ENCODE peak calls at places on chromosomes 3 and 15, in five cellular contexts. One of them, this sample, is unnamed.
A peak's percentile ranks its signal among the peaks of the same experiment; 100 is the strongest.

GRCh38 chr3:42733501-42734262 is 31.1 kb upstream of the HHATL start:
- DNase-seq in HFF-Myc: no peak
- DNase-seq in IMR-90: no peak
- DNase-seq in brain microvascular endothelial cell: no peak
- DNase-seq in esophagus squamous epithelium: no peak
- DNase-seq in this sample: no peak

GRCh38 chr15:58574612-58575011 is 142.8 kb downstream of the LIPC start:
- DNase-seq in HFF-Myc: no peak
- DNase-seq in IMR-90: no peak
- DNase-seq in brain microvascular endothelial cell: no peak
- DNase-seq in esophagus squamous epithelium: no peak
- DNase-seq in this sample: no peak

GRCh38 chr15:32941823-32942222 is 224.0 kb downstream of the GREM1 start:
- DNase-seq in HFF-Myc: no peak
- DNase-seq in IMR-90: no peak
- DNase-seq in brain microvascular endothelial cell: no peak
- DNase-seq in esophagus squamous epithelium: no peak
- DNase-seq in this sample: no peak

GRCh38 chr15:42914728-42915497 is 5.7 kb downstream of the TTBK2 start:
- DNase-seq in HFF-Myc: no peak
- DNase-seq in IMR-90: peak; percentile 41
- DNase-seq in brain microvascular endothelial cell: no peak
- DNase-seq in esophagus squamous epithelium: no peak
- DNase-seq in this sample: peak; percentile 25

GRCh38 chr3:14490831-14491230 is 49.3 kb downstream of the GRIP2 start:
- DNase-seq in HFF-Myc: no peak
- DNase-seq in IMR-90: no peak
- DNase-seq in brain microvascular endothelial cell: no peak
- DNase-seq in esophagus squamous epithelium: no peak
- DNase-seq in this sample: no peak

GRCh38 chr3:148873928-148874326 is 8.8 kb downstream of the CPA3 start:
- DNase-seq in HFF-Myc: no peak
- DNase-seq in IMR-90: peak; percentile 9
- DNase-seq in brain microvascular endothelial cell: no peak
- DNase-seq in esophagus squamous epithelium: no peak
- DNase-seq in this sample: no peak

GRCh38 chr3:8869613-8870012 is 93.7 kb downstream of the RAD18 start:
- DNase-seq in HFF-Myc: peak; percentile 87
- DNase-seq in IMR-90: peak; percentile 99
- DNase-seq in brain microvascular endothelial cell: peak; percentile 94
- DNase-seq in esophagus squamous epithelium: no peak
- DNase-seq in this sample: peak; percentile 98

GRCh38 chr3:10955694-10956453 is 36.7 kb upstream of the SLC6A1 start:
- DNase-seq in HFF-Myc: no peak
- DNase-seq in IMR-90: no peak
- DNase-seq in brain microvascular endothelial cell: no peak
- DNase-seq in esophagus squamous epithelium: no peak
- DNase-seq in this sample: peak; percentile 79

GRCh38 chr15:28272587-28272986 is 49.4 kb downstream of the HERC2 start:
- DNase-seq in HFF-Myc: no peak
- DNase-seq in IMR-90: no peak
- DNase-seq in brain microvascular endothelial cell: no peak
- DNase-seq in esophagus squamous epithelium: no peak
- DNase-seq in this sample: no peak

GRCh38 chr15:31278544-31279220 is 48.0 kb upstream of the KLF13 start:
- DNase-seq in HFF-Myc: no peak
- DNase-seq in IMR-90: no peak
- DNase-seq in brain microvascular endothelial cell: no peak
- DNase-seq in esophagus squamous epithelium: no peak
- DNase-seq in this sample: no peak

GRCh38 chr3:160150525-160150924 is 74.7 kb upstream of the C3orf80 start:
- DNase-seq in HFF-Myc: no peak
- DNase-seq in IMR-90: peak; percentile 74
- DNase-seq in brain microvascular endothelial cell: peak; percentile 57
- DNase-seq in esophagus squamous epithelium: no peak
- DNase-seq in this sample: no peak

GRCh38 chr3:46820852-46821251 is 42.4 kb downstream of the MYL3 start:
- DNase-seq in HFF-Myc: no peak
- DNase-seq in IMR-90: no peak
- DNase-seq in brain microvascular endothelial cell: no peak
- DNase-seq in esophagus squamous epithelium: no peak
- DNase-seq in this sample: no peak

GRCh38 chr3:156648086-156648485 is 26.3 kb upstream of the TIPARP start:
- DNase-seq in HFF-Myc: no peak
- DNase-seq in IMR-90: peak; percentile 75
- DNase-seq in brain microvascular endothelial cell: peak; percentile 53
- DNase-seq in esophagus squamous epithelium: no peak
- DNase-seq in this sample: peak; percentile 88

GRCh38 chr15:67149859-67150824 is 84.7 kb downstream of the SMAD3 start:
- DNase-seq in HFF-Myc: peak; percentile 85
- DNase-seq in IMR-90: peak; percentile 99
- DNase-seq in brain microvascular endothelial cell: peak; percentile 98
- DNase-seq in esophagus squamous epithelium: no peak
- DNase-seq in this sample: peak; percentile 99

GRCh38 chr15:79897701-79898113 is 893 bp upstream of the MTHFS start:
- DNase-seq in HFF-Myc: no peak
- DNase-seq in IMR-90: no peak
- DNase-seq in brain microvascular endothelial cell: no peak
- DNase-seq in esophagus squamous epithelium: no peak
- DNase-seq in this sample: no peak

GRCh38 chr3:143810866-143811265 is 37.4 kb downstream of the SLC9A9 start:
- DNase-seq in HFF-Myc: no peak
- DNase-seq in IMR-90: no peak
- DNase-seq in brain microvascular endothelial cell: no peak
- DNase-seq in esophagus squamous epithelium: no peak
- DNase-seq in this sample: no peak

GRCh38 chr15:65246939-65247338 is 35.7 kb upstream of the CILP start:
- DNase-seq in HFF-Myc: no peak
- DNase-seq in IMR-90: no peak
- DNase-seq in brain microvascular endothelial cell: no peak
- DNase-seq in esophagus squamous epithelium: no peak
- DNase-seq in this sample: no peak

GRCh38 chr3:168047190-168047795 is 48.4 kb downstream of the GOLIM4 start:
- DNase-seq in HFF-Myc: peak; percentile 76
- DNase-seq in IMR-90: peak; percentile 87
- DNase-seq in brain microvascular endothelial cell: peak; percentile 64
- DNase-seq in esophagus squamous epithelium: no peak
- DNase-seq in this sample: peak; percentile 92

GRCh38 chr3:133855772-133856171 is 39.9 kb downstream of the RAB6B start:
- DNase-seq in HFF-Myc: no peak
- DNase-seq in IMR-90: peak; percentile 12
- DNase-seq in brain microvascular endothelial cell: peak; percentile 25
- DNase-seq in esophagus squamous epithelium: no peak
- DNase-seq in this sample: peak; percentile 13

GRCh38 chr15:41860049-41860828 is 21.6 kb downstream of the PLA2G4B start:
- DNase-seq in HFF-Myc: no peak
- DNase-seq in IMR-90: no peak
- DNase-seq in brain microvascular endothelial cell: no peak
- DNase-seq in esophagus squamous epithelium: no peak
- DNase-seq in this sample: no peak

GRCh38 chr3:127289646-127290575 is 2.1 kb upstream of the PRR20G start:
- DNase-seq in HFF-Myc: peak; percentile 70
- DNase-seq in IMR-90: peak; percentile 3
- DNase-seq in brain microvascular endothelial cell: no peak
- DNase-seq in esophagus squamous epithelium: no peak
- DNase-seq in this sample: no peak

GRCh38 chr3:113546414-113546893 is 14.1 kb downstream of the SIDT1 start:
- DNase-seq in HFF-Myc: no peak
- DNase-seq in IMR-90: no peak
- DNase-seq in brain microvascular endothelial cell: no peak
- DNase-seq in esophagus squamous epithelium: no peak
- DNase-seq in this sample: no peak

GRCh38 chr3:84967767-84968581 is 9.2 kb downstream of the CADM2 start:
- DNase-seq in HFF-Myc: no peak
- DNase-seq in IMR-90: no peak
- DNase-seq in brain microvascular endothelial cell: no peak
- DNase-seq in esophagus squamous epithelium: no peak
- DNase-seq in this sample: peak; percentile 63
- H3K4me3 ChIP-seq in HFF-Myc: no peak overlapping the region
- H3K4me3 ChIP-seq in IMR-90: no peak overlapping the region
- H3K4me3 ChIP-seq in brain microvascular endothelial cell: no peak overlapping the region
- H3K4me3 ChIP-seq in esophagus squamous epithelium: no peak overlapping the region
- H3K4me3 ChIP-seq in this sample: no peak overlapping the region

GRCh38 chr3:12155833-12156232 is 2.9 kb downstream of the TIMP4 start:
- DNase-seq in HFF-Myc: no peak
- DNase-seq in IMR-90: peak; percentile 85
- DNase-seq in brain microvascular endothelial cell: peak; percentile 87
- DNase-seq in esophagus squamous epithelium: no peak
- DNase-seq in this sample: peak; percentile 80

GRCh38 chr3:12157026-12157425 is 1.7 kb downstream of the TIMP4 start:
- DNase-seq in HFF-Myc: no peak
- DNase-seq in IMR-90: no peak
- DNase-seq in brain microvascular endothelial cell: no peak
- DNase-seq in esophagus squamous epithelium: no peak
- DNase-seq in this sample: no peak

GRCh38 chr3:12159227-12159601 is 502 bp upstream of the TIMP4 start:
- DNase-seq in HFF-Myc: no peak
- DNase-seq in IMR-90: no peak
- DNase-seq in brain microvascular endothelial cell: peak; percentile 23
- DNase-seq in esophagus squamous epithelium: no peak
- DNase-seq in this sample: peak; percentile 82

GRCh38 chr3:12155264-12155663 is 3.4 kb downstream of the TIMP4 start:
- DNase-seq in HFF-Myc: no peak
- DNase-seq in IMR-90: no peak
- DNase-seq in brain microvascular endothelial cell: no peak
- DNase-seq in esophagus squamous epithelium: no peak
- DNase-seq in this sample: no peak

DNA sequence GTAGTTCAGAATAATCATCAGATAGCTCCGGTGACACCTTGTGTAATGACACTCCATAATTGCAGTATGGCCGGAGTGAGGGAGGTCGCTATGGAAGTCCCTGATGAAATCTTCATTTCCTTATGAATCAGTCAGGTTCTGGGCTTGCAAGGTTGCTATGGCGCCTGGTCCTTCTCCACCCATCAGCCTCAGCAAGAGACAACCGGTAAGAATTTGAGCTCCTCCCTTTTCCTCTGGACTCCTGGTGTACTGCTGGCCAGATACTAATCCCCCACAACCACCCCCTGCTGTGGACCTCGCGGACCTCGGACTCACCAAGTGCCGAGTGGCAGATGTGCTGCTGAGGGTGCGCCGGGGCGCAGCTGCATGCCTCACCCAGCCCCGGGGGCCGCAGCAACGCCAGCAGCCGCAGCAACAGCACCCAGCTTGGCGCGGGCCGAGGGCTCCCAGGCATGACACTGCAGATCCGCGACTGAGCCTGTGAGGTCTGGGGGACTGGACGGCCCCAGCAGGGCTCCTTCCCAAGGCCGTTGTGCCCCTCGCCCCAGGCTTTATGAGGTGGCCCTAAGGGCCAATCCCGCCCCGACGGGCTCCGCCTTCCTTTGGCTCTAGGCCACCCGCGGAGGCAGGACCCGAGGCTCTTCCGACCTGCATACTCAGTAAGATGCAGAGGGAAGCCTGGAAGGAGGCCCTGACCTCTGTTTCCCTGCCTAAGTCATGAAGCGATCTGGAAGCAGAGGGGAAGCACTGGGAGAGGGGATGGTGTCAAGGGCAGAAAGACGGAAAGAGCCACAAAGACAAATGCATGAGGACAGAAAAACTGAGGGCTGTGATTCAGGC is at the start of gene TIMP4:
- DNase-seq in HFF-Myc: no peak
- DNase-seq in IMR-90: peak; percentile 28
- DNase-seq in brain microvascular endothelial cell: peak; percentile 51
- DNase-seq in esophagus squamous epithelium: no peak
- DNase-seq in this sample: peak; percentile 94
- TF ChIP-seq CTCF in HFF-Myc: no peak
- TF ChIP-seq CTCF in IMR-90: no peak
- TF ChIP-seq CTCF in brain microvascular endothelial cell: no peak
- TF ChIP-seq CTCF in esophagus squamous epithelium: no peak
- TF ChIP-seq CTCF in this sample: no peak

GRCh38 chr3:96960661-96961330 is 146.4 kb downstream of the EPHA6 start:
- DNase-seq in HFF-Myc: no peak
- DNase-seq in IMR-90: no peak
- DNase-seq in brain microvascular endothelial cell: no peak
- DNase-seq in esophagus squamous epithelium: no peak
- DNase-seq in this sample: no peak
- H3K4me3 ChIP-seq in HFF-Myc: no peak overlapping the region
- H3K4me3 ChIP-seq in IMR-90: no peak overlapping the region
- H3K4me3 ChIP-seq in brain microvascular endothelial cell: no peak overlapping the region
- H3K4me3 ChIP-seq in esophagus squamous epithelium: no peak overlapping the region
- H3K4me3 ChIP-seq in this sample: no peak overlapping the region

GRCh38 chr3:63911901-63912767 is at the start of gene SCAANT1:
- DNase-seq in HFF-Myc: peak; percentile 49
- DNase-seq in IMR-90: peak; percentile 90
- DNase-seq in brain microvascular endothelial cell: peak; percentile 79
- DNase-seq in esophagus squamous epithelium: peak; percentile 61
- DNase-seq in this sample: peak; percentile 95
- TF ChIP-seq CTCF in HFF-Myc: no peak
- TF ChIP-seq CTCF in IMR-90: peak; percentile 16
- TF ChIP-seq CTCF in brain microvascular endothelial cell: peak; percentile 2
- TF ChIP-seq CTCF in esophagus squamous epithelium: no peak
- TF ChIP-seq CTCF in this sample: no peak

DNA sequence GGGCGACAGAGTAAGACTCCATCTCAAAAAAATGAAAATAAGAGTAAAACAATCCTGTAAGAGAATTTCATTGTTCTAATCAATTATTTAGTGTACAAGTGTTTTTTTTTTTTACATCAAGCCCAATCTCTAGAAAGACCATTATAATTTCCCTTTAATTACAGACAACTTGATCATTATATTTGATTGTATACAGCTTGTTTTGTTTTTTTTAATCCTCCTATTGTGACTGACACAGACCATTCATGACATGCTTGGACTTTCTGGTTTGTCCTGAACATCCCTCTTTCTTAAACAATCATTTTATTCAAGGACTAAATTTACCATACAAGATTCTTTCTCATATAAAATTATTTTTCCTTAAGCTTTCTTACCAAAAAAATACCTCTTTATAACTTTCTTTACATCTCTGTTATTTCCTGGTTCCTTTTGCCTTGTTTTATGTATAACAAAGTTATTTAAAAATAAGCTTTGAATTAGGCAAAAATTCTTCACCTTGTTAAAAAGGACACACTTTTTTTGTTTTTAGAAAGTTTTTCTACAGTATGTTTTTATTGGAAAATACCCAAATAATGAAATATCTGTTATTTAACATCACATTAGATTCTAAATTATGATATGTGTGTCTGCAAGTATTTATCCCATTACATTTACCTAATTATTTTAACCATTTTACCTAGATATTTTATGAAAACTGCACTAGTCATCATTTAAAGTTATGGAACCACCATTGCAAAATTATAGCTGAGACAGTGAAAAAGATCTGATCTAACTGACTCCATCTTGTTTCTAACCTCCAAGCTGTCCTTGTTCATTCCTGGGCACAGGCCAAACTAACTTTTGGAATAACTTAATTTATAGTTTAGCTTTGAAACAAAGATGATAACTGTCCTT is 26.1 kb upstream of the GFM1 start:
- DNase-seq in HFF-Myc: no peak
- DNase-seq in IMR-90: no peak
- DNase-seq in brain microvascular endothelial cell: no peak
- DNase-seq in esophagus squamous epithelium: no peak
- DNase-seq in this sample: no peak
- H3K4me3 ChIP-seq in HFF-Myc: no peak overlapping the region
- H3K4me3 ChIP-seq in IMR-90: no peak overlapping the region
- H3K4me3 ChIP-seq in brain microvascular endothelial cell: no peak overlapping the region
- H3K4me3 ChIP-seq in esophagus squamous epithelium: no peak overlapping the region
- H3K4me3 ChIP-seq in this sample: no peak overlapping the region

This sample was measured in choroid plexus epithelial cell.